ENCODE peak calls at places on chromosomes 16 and 17, in ten cellular contexts. D, M, O, S, P, H, X, W, U and B are unnamed samples.

GRCh38 chr17:57481901-57482300 is 225.6 kb downstream of the MSI2 start:
- DNase-seq in O (no peak), P (no peak), M (no peak), S (no peak), W (no peak), H (peak), X (peak), D (peak), U (no peak), B (peak)

GRCh38 chr17:69417545-69418483 is 3.3 kb downstream of the MAP2K6 start:
- DNase-seq in S (peak), P (no peak), D (no peak), X (no peak), O (no peak), U (no peak), W (no peak), H (no peak), M (no peak), B (no peak)

GRCh38 chr17:13601776-13602551 is at the start of gene HS3ST3A1:
- DNase-seq in M (no peak), U (no peak), D (peak), H (peak), P (no peak), S (peak), X (peak), O (peak), W (no peak), B (peak)

GRCh38 chr16:5490499-5490898 is 392.9 kb upstream of the EEF2KMT start:
- DNase-seq in M (peak), D (no peak), U (peak), X (peak), P (no peak), W (peak), H (no peak), S (peak), O (no peak), B (no peak)

GRCh38 chr17:67058036-67058435 is 13.7 kb downstream of the CACNG1 start:
- DNase-seq in H (no peak), X (no peak), O (no peak), P (no peak), S (no peak), U (no peak), M (no peak), W (no peak), D (no peak), B (no peak)

GRCh38 chr16:17346774-17347569 is 123.8 kb downstream of the XYLT1 start:
- DNase-seq in X (no peak), D (no peak), H (no peak), S (no peak), P (no peak), O (no peak), W (no peak), M (no peak), U (peak), B (no peak)

GRCh38 chr17:59907467-59907866 is 14.5 kb downstream of the RPS6KB1 start:
- DNase-seq in U (no peak), O (no peak), W (no peak), H (no peak), D (no peak), P (no peak), M (no peak), S (no peak), X (no peak), B (no peak)

GRCh38 chr16:75204410-75204758 is 2.6 kb downstream of the CTRB2 start:
- DNase-seq in S (no peak), M (no peak), P (no peak), U (no peak), O (no peak), D (no peak), X (no peak), H (no peak), W (no peak), B (no peak)

GRCh38 chr17:57269052-57269451 is 12.7 kb downstream of the MSI2 start:
- DNase-seq in S (no peak), D (no peak), H (no peak), P (no peak), U (no peak), O (no peak), W (no peak), X (no peak), M (no peak), B (no peak)

GRCh38 chr17:68749742-68750562 is 148.8 kb upstream of the FAM20A start:
- DNase-seq in H (no peak), P (no peak), X (no peak), M (no peak), D (no peak), U (no peak), S (peak), O (no peak), W (no peak), B (no peak)

GRCh38 chr17:81513669-81514484 is 1.3 kb upstream of the ACTG1 start:
- DNase-seq in H (peak), S (peak), M (peak), O (peak), X (peak), W (no peak), U (peak), D (peak), P (no peak), B (peak)

GRCh38 chr17:35972945-35973332 is 8.4 kb downstream of the CCL16 start:
- DNase-seq in D (no peak), P (no peak), S (no peak), M (no peak), X (no peak), W (no peak), O (no peak), H (no peak), U (no peak), B (no peak)

GRCh38 chr17:61400058-61400785 is 579 bp downstream of the TBX2 start:
- DNase-seq in P (no peak), H (no peak), X (peak), O (peak), W (no peak), S (peak), M (no peak), D (no peak), U (no peak), B (peak)

GRCh38 chr16:20612551-20613470 is 36.6 kb upstream of the ACSM2B start:
- DNase-seq in W (no peak), U (no peak), D (no peak), O (peak), S (no peak), X (no peak), H (no peak), M (peak), P (no peak), B (no peak)

GRCh38 chr17:3566551-3566950 is 8.9 kb upstream of the TRPV3 start:
- DNase-seq in D (no peak), P (no peak), H (no peak), X (no peak), S (no peak), W (no peak), M (no peak), U (no peak), O (no peak), B (no peak)

GRCh38 chr16:706189-707061 is 824 bp upstream of the FBXL16 start:
- DNase-seq in W (no peak), U (no peak), D (no peak), P (no peak), H (no peak), X (no peak), S (peak), M (no peak), O (no peak), B (no peak)

GRCh38 chr17:13704333-13704732 is 102.6 kb upstream of the HS3ST3A1 start:
- DNase-seq in P (no peak), U (no peak), X (peak), W (no peak), D (peak), S (no peak), O (no peak), M (no peak), H (no peak), B (peak)

GRCh38 chr16:12436201-12436657 is 367.5 kb downstream of the CPPED1 start:
- DNase-seq in U (no peak), S (peak), P (no peak), M (no peak), W (no peak), D (no peak), H (no peak), X (no peak), O (no peak), B (no peak)

GRCh38 chr16:17368511-17368910 is 102.2 kb downstream of the XYLT1 start:
- DNase-seq in U (no peak), X (no peak), S (no peak), H (no peak), P (no peak), M (no peak), O (no peak), D (no peak), W (no peak), B (no peak)

GRCh38 chr17:49939318-49939717 is 29.7 kb upstream of the DLX4 start:
- DNase-seq in S (no peak), X (no peak), D (no peak), W (no peak), O (no peak), U (no peak), H (no peak), M (no peak), P (no peak), B (no peak)

GRCh38 chr16:8863594-8864424 is 5.0 kb downstream of the CARHSP1 start:
- DNase-seq in D (no peak), U (no peak), S (peak), M (peak), O (no peak), X (no peak), W (no peak), H (peak), P (no peak), B (no peak)

GRCh38 chr17:10809605-10810004 is 5.7 kb upstream of the TMEM238L start:
- DNase-seq in M (no peak), U (no peak), S (no peak), P (no peak), H (no peak), O (no peak), W (no peak), X (no peak), D (no peak), B (no peak)

GRCh38 chr16:71807905-71808592 is 585 bp downstream of the AP1G1 start:
- DNase-seq in H (peak), U (no peak), W (no peak), S (peak), X (peak), M (no peak), O (peak), D (peak), P (no peak), B (no peak)

GRCh38 chr16:12187939-12188673 is 211.6 kb downstream of the SNX29 start:
- DNase-seq in O (no peak), X (no peak), P (no peak), U (no peak), D (peak), H (no peak), M (no peak), W (no peak), S (no peak), B (no peak)

GRCh38 chr16:27097671-27098275 is 31.0 kb downstream of the C16orf82 start:
- DNase-seq in X (peak), S (no peak), P (no peak), M (no peak), W (no peak), O (no peak), H (peak), U (no peak), D (peak), B (peak)

GRCh38 chr16:48413291-48413690 is 28.1 kb upstream of the SIAH1 start:
- DNase-seq in D (no peak), X (no peak), P (no peak), M (no peak), S (no peak), H (no peak), O (no peak), W (no peak), U (no peak), B (no peak)

GRCh38 chr17:31604936-31605335 is 213.5 kb downstream of the RAB11FIP4 start:
- DNase-seq in O (no peak), S (no peak), P (no peak), D (no peak), X (no peak), W (no peak), H (no peak), M (no peak), U (no peak), B (no peak)

DNA sequence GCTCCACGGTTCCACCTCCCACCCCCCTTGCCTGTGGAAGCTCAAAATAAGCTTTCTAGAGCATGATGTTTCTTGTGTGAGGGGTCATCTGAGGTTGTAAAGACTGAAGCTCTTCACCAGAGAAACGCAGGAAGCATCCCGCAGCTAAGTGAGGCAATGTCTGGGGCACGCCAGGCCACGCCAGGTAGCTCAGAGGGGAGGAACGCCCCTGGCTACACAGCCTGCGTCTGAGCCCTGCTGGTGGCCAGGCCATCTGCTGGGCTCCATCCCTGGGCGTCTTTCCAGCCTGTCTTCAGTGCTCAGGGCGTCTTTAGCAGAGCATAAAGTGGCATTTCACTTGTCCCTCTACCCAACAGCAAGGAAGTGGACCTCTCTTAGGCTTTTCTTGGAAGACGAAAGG is 15.2 kb downstream of the SOCS3 start:
- DNase-seq in M (no peak), S (no peak), P (no peak), X (no peak), O (no peak), W (no peak), H (no peak), D (no peak), U (no peak), B (no peak)
- TF ChIP-seq CTCF in M (no peak), S (no peak), P (no peak), X (no peak), O (no peak), W (no peak), H (no peak), D (no peak), U (no peak), B (no peak)

GRCh38 chr17:48612854-48613691 is 2.0 kb downstream of the HOXB8 start:
- DNase-seq in U (peak), W (no peak), O (no peak), S (peak), X (no peak), M (no peak), D (no peak), H (no peak), P (peak), B (peak)
- H3K4me3 ChIP-seq in U (peak), W (peak), O (no peak), S (no peak), X (no peak), M (no peak), D (peak), H (peak), P (peak), B (no peak)

DNA sequence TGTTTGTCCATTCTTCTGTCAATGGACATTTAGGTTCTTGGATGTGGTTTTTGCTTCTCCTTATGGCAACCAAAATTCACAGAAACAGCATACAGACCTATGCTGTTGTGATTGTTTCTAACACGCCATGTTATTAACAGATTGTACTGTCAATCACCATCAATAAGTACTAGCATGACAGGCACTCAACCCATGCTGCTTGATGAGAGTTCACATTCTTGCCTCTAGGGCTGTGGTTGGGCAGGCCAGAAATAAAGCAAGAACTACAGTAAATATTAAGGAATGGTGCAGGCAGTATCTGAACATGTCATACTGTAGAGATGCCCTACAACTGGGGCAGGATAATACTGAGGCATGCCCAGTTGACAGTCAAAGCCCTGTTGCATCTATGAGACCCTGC is 171.2 kb upstream of the ZFHX3 start:
- DNase-seq in H (no peak), W (no peak), X (no peak), U (no peak), M (no peak), O (no peak), D (no peak), S (no peak), P (no peak), B (no peak)
- TF ChIP-seq CTCF in H (no peak), W (peak), X (peak), U (no peak), M (no peak), O (no peak), D (peak), S (peak), P (no peak), B (peak)

GRCh38 chr16:30083216-30084055 is 7.6 kb downstream of the PPP4C start:
- DNase-seq in W (no peak), P (no peak), H (no peak), D (no peak), O (no peak), M (no peak), X (no peak), U (no peak), S (no peak), B (no peak)

GRCh38 chr16:30085820-30086219 is 5.9 kb downstream of the TBX6 start:
- DNase-seq in X (no peak), W (no peak), D (no peak), S (no peak), H (no peak), M (no peak), O (no peak), P (no peak), U (no peak), B (no peak)

GRCh38 chr16:30084816-30085159 is 6.9 kb downstream of the TBX6 start:
- DNase-seq in S (no peak), W (no peak), H (no peak), M (no peak), U (no peak), P (no peak), O (peak), D (peak), X (peak), B (no peak)

GRCh38 chr16:30085247-30085646 is 6.5 kb downstream of the TBX6 start:
- DNase-seq in X (no peak), U (no peak), O (no peak), M (no peak), P (no peak), S (no peak), H (peak), D (no peak), W (no peak), B (no peak)

DNA sequence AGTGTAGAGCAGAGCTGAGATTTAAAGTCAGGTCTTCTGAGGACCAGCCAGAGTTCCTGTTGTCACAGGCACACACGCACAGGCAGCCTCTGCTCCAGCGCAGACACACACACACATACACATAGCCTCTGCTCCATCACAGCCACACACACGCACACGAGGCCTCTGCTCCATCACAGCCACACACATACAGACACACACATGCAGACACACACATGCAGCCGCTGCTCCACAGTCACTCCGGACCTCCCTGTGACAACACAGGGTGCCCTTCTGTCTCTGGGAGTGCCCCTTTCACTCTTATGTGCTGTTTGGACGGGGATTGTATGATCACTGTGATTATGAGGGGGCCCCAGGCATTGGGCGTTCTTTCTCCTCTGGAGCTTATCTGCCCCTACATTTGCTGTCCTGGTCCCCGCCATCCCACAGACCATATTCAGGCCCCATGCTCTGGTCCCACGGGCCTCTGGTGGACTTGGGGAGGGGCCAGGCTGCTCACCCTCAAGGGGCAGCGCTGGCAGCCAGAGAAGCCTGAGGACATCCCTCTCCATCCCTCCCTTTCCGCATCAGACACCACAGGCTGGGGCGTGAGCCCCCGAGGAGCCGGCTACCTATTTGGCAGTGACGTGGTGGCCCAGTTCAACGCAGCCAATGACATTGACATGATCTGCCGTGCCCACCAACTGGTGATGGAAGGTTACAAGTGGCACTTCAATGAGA is 7.5 kb downstream of the TBX6 start:
- DNase-seq in X (no peak), P (no peak), O (no peak), U (no peak), M (no peak), H (no peak), D (no peak), S (no peak), W (no peak), B (no peak)
- H3K4me3 ChIP-seq in X (no peak), P (no peak), O (no peak), U (no peak), M (no peak), H (no peak), D (no peak), S (no peak), W (no peak), B (no peak)

GRCh38 chr17:1047177-1047885 is 50.4 kb downstream of the TIMM22 start:
- DNase-seq in H (no peak), D (no peak), S (no peak), M (peak), X (no peak), U (no peak), W (no peak), O (peak), P (no peak), B (peak)
- TF ChIP-seq CTCF in H (no peak), D (no peak), S (no peak), M (no peak), X (no peak), U (no peak), W (no peak), O (peak), P (no peak), B (no peak)